ENCODE peak calls at places on chromosomes 12 and 14, in four cellular contexts. M is dorsolateral prefrontal cortex, E is cardiac muscle cell, Z is GM20000. C is an unnamed sample.

GRCh38 chr12:49019435-49020317 is 1.1 kb upstream of the PRKAG1 start:
- DNase-seq in M (no peak), Z (peak), E (peak), C (peak)

GRCh38 chr12:81161680-81162079 is 83.8 kb downstream of the ACSS3 start:
- DNase-seq in Z (no peak), E (no peak), M (no peak), C (no peak)

GRCh38 chr12:51726931-51727330 is 121.6 kb downstream of the FIGNL2 start:
- DNase-seq in M (no peak), E (no peak), Z (no peak), C (no peak)

GRCh38 chr14:51676549-51676948 is 24.8 kb downstream of the FRMD6 start:
- DNase-seq in Z (no peak), E (peak), M (no peak), C (no peak)

GRCh38 chr14:67762051-67762450 is 54.3 kb downstream of the ZFYVE26 start:
- DNase-seq in E (no peak), M (no peak), Z (no peak), C (no peak)

GRCh38 chr14:22980672-22981089 is 1.7 kb downstream of the AJUBA start:
- DNase-seq in Z (no peak), E (peak), M (no peak), C (no peak)

GRCh38 chr14:66072190-66072905 is 413.8 kb upstream of the CCDC196 start:
- DNase-seq in Z (no peak), E (no peak), M (no peak), C (no peak)

GRCh38 chr12:132181570-132182200 is 37.4 kb downstream of the NOC4L start:
- DNase-seq in Z (no peak), E (no peak), M (no peak), C (no peak)

GRCh38 chr12:109696485-109697269 is 16.9 kb upstream of the FAM222A start:
- DNase-seq in Z (no peak), M (no peak), E (peak), C (no peak)

GRCh38 chr12:109461049-109461845 is 15.9 kb downstream of the KCTD10 start:
- DNase-seq in Z (peak), E (peak), M (no peak), C (peak)

GRCh38 chr12:113373966-113374365 is 15.6 kb downstream of the PLBD2 start:
- DNase-seq in M (no peak), E (no peak), Z (no peak), C (no peak)

GRCh38 chr14:59081680-59082079 is 106.8 kb upstream of the DAAM1 start:
- DNase-seq in M (no peak), Z (no peak), E (no peak), C (no peak)

GRCh38 chr12:67910360-67911292 is 78.6 kb upstream of the IFNG-AS1 start:
- DNase-seq in M (no peak), E (peak), Z (no peak), C (no peak)

GRCh38 chr14:91369628-91370445 is 47.8 kb downstream of the CCDC88C start:
- DNase-seq in Z (no peak), E (no peak), M (peak), C (peak)

GRCh38 chr14:49966304-49966809 is 73.5 kb downstream of the ARF6 start:
- DNase-seq in E (peak), M (no peak), Z (no peak), C (no peak)

GRCh38 chr14:102506599-102506871 is 3.0 kb downstream of the ANKRD9 start:
- DNase-seq in Z (no peak), M (no peak), E (no peak), C (no peak)

GRCh38 chr12:130026608-130027176 is 122.9 kb upstream of the TMEM132D start:
- DNase-seq in Z (peak), M (no peak), E (no peak), C (peak)

GRCh38 chr12:119802472-119802871 is 74.6 kb downstream of the CIT start:
- DNase-seq in Z (no peak), E (peak), M (peak), C (no peak)

GRCh38 chr14:87186745-87187144 is 806.2 kb downstream of the GALC start:
- DNase-seq in E (no peak), M (no peak), Z (no peak), C (no peak)

GRCh38 chr12:105945935-105946334 is 192.8 kb downstream of the NUAK1 start:
- DNase-seq in M (no peak), Z (no peak), E (no peak), C (no peak)

GRCh38 chr12:65082411-65082810 is 38.7 kb downstream of the WIF1 start:
- DNase-seq in Z (no peak), E (no peak), M (no peak), C (no peak)

GRCh38 chr14:35155962-35156361 is 33.6 kb downstream of the PRORP start:
- DNase-seq in E (peak), M (no peak), Z (peak), C (peak)

DNA sequence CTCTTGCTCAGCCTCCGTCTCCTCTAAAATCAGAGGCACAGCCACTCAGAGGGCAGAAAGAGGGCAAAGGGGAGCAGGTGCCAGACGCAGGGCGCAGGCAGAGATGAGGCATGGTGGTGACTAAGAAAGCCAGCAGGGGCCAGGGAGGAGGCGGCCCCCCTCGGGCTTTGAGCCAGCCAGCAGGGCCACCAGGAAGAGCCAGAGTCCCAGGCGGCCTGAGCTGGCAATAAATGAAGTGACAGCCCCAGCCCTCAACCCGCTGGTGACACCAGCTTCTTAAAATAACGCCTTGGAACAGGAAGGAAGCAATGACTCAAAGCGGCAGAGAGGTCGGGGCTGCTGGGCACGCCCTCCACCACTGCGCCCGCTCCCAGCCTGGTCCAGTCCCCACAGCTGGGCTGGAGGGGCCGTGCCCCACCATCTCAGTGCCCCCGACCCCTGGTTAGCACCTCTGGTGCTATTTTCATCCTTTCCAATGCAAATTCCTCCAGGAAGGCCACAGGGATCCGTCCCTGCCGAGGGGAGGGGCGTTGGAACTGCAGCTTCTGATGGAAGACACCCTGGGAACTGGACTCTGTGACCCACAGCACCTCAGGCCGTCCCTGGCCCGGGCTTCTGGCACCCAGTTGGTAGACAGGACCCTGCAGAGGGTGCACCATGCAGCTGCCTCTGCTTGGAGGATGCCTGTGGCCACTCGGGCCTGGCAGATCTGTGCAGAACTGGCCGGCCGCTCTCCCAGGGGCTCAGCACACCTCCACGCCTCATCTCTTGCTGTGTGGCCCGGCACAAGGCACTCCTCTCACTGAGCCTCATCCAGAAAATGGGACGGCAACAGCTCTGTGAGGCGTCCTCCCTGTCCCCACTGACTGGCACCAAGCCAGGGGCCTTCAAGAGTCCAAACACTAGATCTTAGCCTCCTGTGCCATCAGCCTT is 113.7 kb downstream of the NCOR2 start:
- DNase-seq in E (peak), M (peak), Z (peak), C (peak)
- TF ChIP-seq CTCF in E (no peak), M (no peak), Z (no peak), C (no peak)

DNA sequence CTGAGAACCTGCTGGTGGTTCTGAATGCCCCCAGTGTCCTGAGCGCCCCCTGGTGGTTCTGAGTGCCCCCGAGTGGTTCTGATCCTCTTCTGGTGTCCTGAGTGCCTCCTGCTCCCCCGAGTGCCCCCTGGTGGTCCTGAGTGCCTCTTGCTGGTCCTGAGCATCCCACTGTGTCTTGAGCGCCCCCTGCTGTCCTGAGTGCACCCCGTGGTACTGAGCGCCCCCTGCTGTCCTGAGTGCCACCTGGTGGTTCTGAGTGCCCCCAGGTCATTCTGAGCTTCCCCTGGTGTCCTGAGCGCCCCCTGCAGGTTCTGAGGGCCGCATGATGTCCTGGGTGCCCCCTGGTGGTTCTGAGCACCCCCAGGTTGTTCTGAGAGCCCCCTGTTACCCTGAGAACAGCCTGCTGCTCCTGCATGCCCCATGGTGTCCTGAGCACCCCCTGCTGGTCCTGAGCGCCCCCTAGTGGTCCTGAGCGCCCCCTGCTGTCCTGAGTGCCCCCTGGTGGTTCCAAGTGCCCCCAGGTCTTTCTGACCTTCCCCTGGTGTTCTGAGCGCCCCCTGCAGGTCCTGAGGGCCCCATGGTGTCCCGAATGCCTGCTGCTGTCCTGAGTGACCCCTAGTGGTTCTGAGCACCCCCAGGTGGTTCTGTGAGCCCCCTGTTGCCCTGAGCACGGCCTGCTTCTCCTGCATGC is 1165.4 kb downstream of the TMEM121 start:
- DNase-seq in Z (peak), E (no peak), M (no peak), C (peak)
- TF ChIP-seq CTCF in Z (peak), E (no peak), M (no peak), C (peak)

GRCh38 chr12:117064596-117064995 is 34.6 kb downstream of the TESC start:
- DNase-seq in Z (no peak), M (no peak), E (no peak), C (no peak)
- TF ChIP-seq CTCF in Z (no peak), M (no peak), E (no peak), C (no peak)

DNA sequence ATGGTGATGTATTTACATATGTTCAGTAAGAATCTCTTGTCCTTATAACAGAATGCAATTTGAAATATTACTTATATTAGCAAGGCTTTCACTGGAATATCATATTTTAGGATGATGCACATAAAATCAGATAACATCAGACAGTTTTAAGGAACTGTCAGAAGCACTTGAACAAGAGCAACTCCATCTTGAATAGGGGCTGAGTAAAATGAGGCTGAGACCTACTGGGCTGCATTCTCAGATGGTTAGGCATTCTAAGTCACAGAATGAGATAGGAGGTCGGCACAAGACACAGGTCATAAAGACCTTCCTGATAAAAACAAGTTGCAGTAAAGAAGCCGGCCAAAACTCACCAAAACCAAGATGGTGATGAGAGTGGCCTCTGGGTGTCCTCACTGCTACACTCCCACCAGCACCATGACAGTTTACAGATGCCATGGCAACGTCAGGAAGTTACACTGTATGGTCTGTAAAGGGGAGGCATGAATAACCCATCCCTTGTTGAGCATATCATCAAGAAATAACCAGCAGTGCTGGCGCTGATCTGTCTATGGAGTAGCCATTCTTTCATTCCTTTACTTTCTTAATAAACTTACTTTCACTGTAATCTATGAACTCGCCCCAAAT is 27.6 kb upstream of the ETV6 start:
- DNase-seq in E (peak), Z (no peak), M (no peak), C (no peak)
- TF ChIP-seq CTCF in E (no peak), Z (no peak), M (peak), C (peak)

GRCh38 chr12:128969480-128970055 is 116.3 kb downstream of the GLT1D1 start:
- DNase-seq in M (peak), Z (peak), E (no peak), C (peak)
- TF ChIP-seq CTCF in M (peak), Z (peak), E (no peak), C (peak)

DNA sequence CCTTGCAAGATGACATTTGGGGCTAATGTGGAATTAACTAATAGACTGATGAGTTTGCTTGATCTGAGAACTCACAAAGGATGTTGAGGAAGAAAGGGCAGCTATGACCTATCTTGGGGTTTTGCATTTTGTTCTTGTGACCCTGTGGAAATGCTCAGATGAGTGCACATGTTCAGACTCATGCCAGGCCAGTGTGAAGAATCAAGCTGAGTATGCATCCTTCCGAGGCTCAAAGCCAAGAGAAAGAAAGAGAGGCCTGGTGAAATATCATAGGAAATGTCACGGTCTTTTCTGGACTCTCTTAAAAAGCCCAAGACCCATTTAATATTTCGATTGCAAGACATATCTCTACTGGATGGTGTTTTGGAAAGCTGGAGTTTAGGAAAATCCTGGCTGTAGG is 96.3 kb downstream of the CACNA1C start:
- DNase-seq in M (no peak), Z (no peak), E (no peak), C (no peak)
- TF ChIP-seq CTCF in M (no peak), Z (no peak), E (no peak), C (no peak)

DNA sequence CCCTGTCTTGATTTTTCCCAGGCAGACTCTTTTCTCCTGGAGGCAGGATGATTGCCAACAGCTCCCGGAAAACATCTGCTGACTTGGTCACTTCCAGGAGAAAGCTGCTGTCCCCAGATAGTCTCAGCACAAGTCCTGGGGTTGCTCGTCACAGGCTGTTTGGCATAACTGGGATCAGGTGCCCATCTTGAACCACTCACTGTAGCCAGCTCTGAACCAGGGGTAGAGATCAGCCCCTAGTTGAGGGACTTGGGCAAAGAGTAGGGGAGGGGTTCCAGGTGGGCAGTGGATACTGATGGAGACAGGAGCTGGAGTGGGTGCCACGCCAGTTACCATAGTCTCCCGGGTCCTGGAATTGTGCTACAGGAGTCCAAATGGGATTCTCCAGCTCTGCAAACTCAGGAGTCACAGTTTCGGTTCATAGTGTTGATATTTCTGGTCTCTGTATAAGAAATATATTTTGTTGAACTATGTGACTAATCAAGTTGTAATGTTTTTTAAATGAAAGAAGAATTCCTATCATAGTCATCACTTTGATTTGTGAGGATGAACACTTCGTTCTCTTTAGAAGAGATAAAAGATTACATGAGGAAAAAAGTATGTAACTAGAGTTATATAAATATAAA is 1154.5 kb downstream of the AACS start:
- DNase-seq in Z (no peak), E (no peak), M (no peak), C (no peak)
- TF ChIP-seq CTCF in Z (no peak), E (no peak), M (no peak), C (no peak)

C was measured in GM13976.